ENCODE peak calls at places on chromosome 22, in eight cellular contexts. L is psoas muscle, M is transverse colon, O is hepatocyte, E is HCT116, I is A549, V is cardiac muscle cell, F is uterus. W is an unnamed sample.

GRCh38 chr22:43329061-43329460 is 14.1 kb downstream of the SCUBE1 start:
- DNase-seq in E (no peak), O (no peak), F (no peak), V (no peak), I (no peak), M (no peak), L (no peak), W (no peak)

GRCh38 chr22:49207008-49207775 is 620.5 kb downstream of the BRD1 start:
- DNase-seq in F (no peak), M (no peak), E (no peak), O (no peak), I (no peak), V (no peak), L (no peak), W (peak; percentile 24)

GRCh38 chr22:42720263-42721044 is at the start of gene A4GALT:
- DNase-seq in E (no peak), M (no peak), V (peak; percentile 52), F (no peak), O (peak; percentile 31), L (peak; percentile 58), I (no peak), W (peak; percentile 64)

GRCh38 chr22:24969588-24970301 is 17.2 kb downstream of the KIAA1671 start:
- DNase-seq in O (no peak), M (peak; percentile 19), F (peak; percentile 60), I (no peak), L (peak; percentile 72), E (peak; percentile 56), V (peak; percentile 17), W (no peak)

GRCh38 chr22:32919629-32920028 is 118.1 kb downstream of the TIMP3 start:
- DNase-seq in O (no peak), I (no peak), V (no peak), L (no peak), F (no peak), E (no peak), M (no peak), W (no peak)

GRCh38 chr22:17434856-17435255 is 65.6 kb downstream of the CECR2 start:
- DNase-seq in M (no peak), L (no peak), F (no peak), O (no peak), V (no peak), E (no peak), I (no peak), W (no peak)

GRCh38 chr22:43013355-43014061 is 1.4 kb downstream of the PACSIN2 start:
- DNase-seq in I (no peak), V (no peak), F (no peak), M (no peak), E (no peak), O (peak; percentile 33), L (no peak), W (peak; percentile 50)

GRCh38 chr22:28181332-28181731 is 262.3 kb upstream of the PITPNB start:
- DNase-seq in O (no peak), V (no peak), F (no peak), I (no peak), L (no peak), E (no peak), M (no peak), W (no peak)

GRCh38 chr22:24120029-24120428 is 61.3 kb upstream of the SUSD2 start:
- DNase-seq in M (no peak), L (no peak), V (peak; percentile 32), I (no peak), O (no peak), E (no peak), F (no peak), W (no peak)

GRCh38 chr22:41561788-41562187 is 978 bp downstream of the CSDC2 start:
- DNase-seq in M (no peak), L (no peak), E (no peak), I (no peak), O (no peak), V (no peak), F (no peak), W (peak; percentile 76)

GRCh38 chr22:25488244-25489020 is 76.0 kb upstream of the GRK3 start:
- DNase-seq in O (peak; percentile 52), M (peak; percentile 41), F (peak; percentile 54), I (peak; percentile 13), V (peak; percentile 79), E (peak; percentile 79), L (peak; percentile 72), W (peak; percentile 87)

GRCh38 chr22:30235687-30236170 is 10.8 kb downstream of the LIF start:
- DNase-seq in F (no peak), I (peak; percentile 74), L (no peak), V (no peak), M (no peak), O (peak; percentile 55), E (no peak), W (peak; percentile 45)
- TF ChIP-seq CTCF in F (no peak), I (no peak), L (no peak), V (no peak), M (no peak), O (no peak), E (no peak), W (no peak)

DNA sequence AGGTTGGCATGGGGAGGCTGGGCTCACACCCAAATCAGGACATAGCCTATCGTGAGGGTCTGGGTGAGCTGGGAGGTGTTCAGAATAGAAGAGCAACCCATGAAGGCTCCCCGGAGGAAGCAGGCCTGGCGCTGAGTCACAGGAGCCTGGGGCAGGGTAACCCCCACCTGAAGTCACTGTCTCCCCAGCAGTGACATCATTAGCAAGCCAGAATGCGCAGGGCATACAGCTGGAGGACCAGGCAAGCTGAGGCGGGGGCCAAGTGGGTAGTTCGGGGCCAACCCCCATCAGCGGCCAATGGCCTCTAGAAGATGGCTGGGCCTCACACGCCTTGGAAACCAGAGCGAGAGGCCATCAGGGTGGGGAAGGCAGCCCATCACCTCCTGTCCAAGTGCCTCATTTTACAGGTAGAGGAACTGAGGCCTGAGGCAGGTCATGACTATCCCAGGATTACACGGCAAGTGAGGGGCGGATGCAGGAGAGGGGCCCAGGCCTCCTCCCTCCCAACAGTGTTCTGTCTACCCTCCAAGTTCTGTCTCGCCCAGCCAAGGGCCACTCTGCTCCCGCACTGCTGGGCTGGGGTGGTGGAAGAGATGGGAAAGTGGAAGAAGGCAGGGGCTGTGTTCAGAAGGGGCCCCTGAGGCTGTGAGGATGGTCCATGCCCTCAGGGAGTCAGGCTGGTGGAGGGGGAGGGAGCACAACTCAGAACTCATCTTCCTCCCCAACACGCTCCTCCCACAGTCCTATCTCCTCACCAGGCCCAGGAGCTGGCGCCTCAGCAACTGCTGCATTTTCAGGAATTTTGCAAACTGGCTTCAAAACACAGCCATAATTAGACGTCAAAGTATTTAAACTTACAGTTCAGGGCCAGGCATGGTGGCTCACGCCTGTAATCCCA is 24.6 kb downstream of the RPL3 start:
- DNase-seq in O (no peak), V (no peak), I (no peak), E (no peak), F (no peak), M (no peak), L (no peak), W (no peak)
- H3K4me1 ChIP-seq in O (peaks cover 36% of the 10 kb centered on the region), V (peaks cover 20% of the 10 kb centered on the region), I (peaks cover 81% of the 10 kb centered on the region), E (peaks cover 99% of the 10 kb centered on the region), F (peaks cover 21% of the 10 kb centered on the region), M (peaks cover 6% of the 10 kb centered on the region), L (peaks cover 44% of the 10 kb centered on the region), W (peaks cover 43% of the 10 kb centered on the region)

GRCh38 chr22:39251762-39252460 is 7.1 kb upstream of the PDGFB start:
- DNase-seq in O (no peak), F (no peak), M (no peak), E (no peak), L (peak; percentile 45), I (no peak), V (no peak), W (no peak)
- H3K27ac ChIP-seq in O (no peak overlapping the region), F (no peak overlapping the region), M (no peak overlapping the region), E (no peak overlapping the region), L (peak overlapping the region; percentile 99), I (peak overlapping the region; percentile 78), V (peak overlapping the region; percentile 74), W (no peak overlapping the region)

GRCh38 chr22:44355688-44356070 is 42.9 kb upstream of the SHISAL1 start:
- DNase-seq in I (no peak), L (peak; percentile 5), M (no peak), O (no peak), V (no peak), E (no peak), F (peak; percentile 19), W (no peak)

GRCh38 chr22:44357962-44358553 is 45.3 kb upstream of the SHISAL1 start:
- DNase-seq in L (peak; percentile 46), V (no peak), I (no peak), M (peak; percentile 19), F (peak; percentile 77), E (no peak), O (no peak), W (no peak)

GRCh38 chr22:44359496-44360110 is 46.9 kb upstream of the SHISAL1 start:
- DNase-seq in L (peak; percentile 40), V (no peak), O (no peak), E (no peak), F (peak; percentile 20), M (no peak), I (no peak), W (no peak)

GRCh38 chr22:44358723-44359440 is 46.1 kb upstream of the SHISAL1 start:
- DNase-seq in L (peak; percentile 31), M (no peak), I (no peak), E (no peak), O (no peak), F (peak; percentile 29), V (no peak), W (peak; percentile 33)

GRCh38 chr22:44357296-44357961 is 44.7 kb upstream of the SHISAL1 start:
- DNase-seq in M (no peak), O (no peak), I (no peak), L (peak; percentile 5), F (peak; percentile 50), V (no peak), E (no peak), W (peak; percentile 19)
- TF ChIP-seq CTCF in M (no peak), O (no peak), I (no peak), L (no peak), F (peak; percentile 13), V (peak; percentile 32), E (no peak), W (no peak)